ENCODE peak calls at places on chromosomes 4 and X, in four cellular contexts. S, T, I and P are unnamed samples.

GRCh38 chr4:117777721-117778120 is 256.6 kb upstream of the NDST3 start:
- DNase-seq in S (no peak), I (no peak), T (no peak), P (no peak)

GRCh38 chrX:150602743-150603142 is 34.3 kb downstream of the MTM1 start:
- DNase-seq in S (no peak), T (no peak), I (no peak), P (no peak)

GRCh38 chr4:22514001-22514400 is 1.9 kb downstream of the ADGRA3 start:
- DNase-seq in S (no peak), T (no peak), I (no peak), P (no peak)

GRCh38 chr4:11489449-11490083 is 60.9 kb upstream of the HS3ST1 start:
- DNase-seq in I (no peak), S (no peak), T (no peak), P (no peak)

GRCh38 chr4:123640271-123640670 is 243.7 kb downstream of the SPRY1 start:
- DNase-seq in S (no peak), I (no peak), T (no peak), P (no peak)

GRCh38 chr4:51843309-51844156 is 580 bp downstream of the DCUN1D4 start:
- DNase-seq in T (peak; percentile 78), I (peak; percentile 77), S (peak; percentile 87), P (peak; percentile 68)

GRCh38 chr4:16686195-16686594 is 212.2 kb downstream of the LDB2 start:
- DNase-seq in I (no peak), S (no peak), T (no peak), P (no peak)

GRCh38 chr4:119977546-119977945 is 89.1 kb downstream of the MAD2L1 start:
- DNase-seq in T (no peak), I (no peak), S (no peak), P (no peak)

GRCh38 chr4:118911162-118911791 is 22.6 kb downstream of the SYNPO2 start:
- DNase-seq in T (no peak), I (no peak), S (no peak), P (no peak)

GRCh38 chrX:10104958-10105658 is 51.7 kb upstream of the CLCN4 start:
- DNase-seq in T (no peak), I (no peak), S (no peak), P (no peak)

GRCh38 chr4:180028682-180029081 is 2214.5 kb upstream of the TENM3 start:
- DNase-seq in I (no peak), T (peak; percentile 86), S (no peak), P (no peak)

GRCh38 chrX:43717161-43717560 is 61.1 kb downstream of the MAOA start:
- DNase-seq in T (no peak), S (no peak), I (no peak), P (no peak)

GRCh38 chrX:111041018-111041462 is 55.0 kb upstream of the PAK3 start:
- DNase-seq in T (peak; percentile 9), S (no peak), I (no peak), P (no peak)

GRCh38 chr4:82217986-82218715 is 155.6 kb downstream of the HNRNPD start:
- DNase-seq in I (no peak), S (no peak), T (peak; percentile 19), P (no peak)

GRCh38 chr4:185792384-185793146 is 19.4 kb downstream of the SORBS2 start:
- DNase-seq in I (no peak), S (no peak), T (peak; percentile 15), P (no peak)

GRCh38 chr4:108313546-108314339 is 145.0 kb upstream of the LEF1 start:
- DNase-seq in S (no peak), I (no peak), T (no peak), P (no peak)

GRCh38 chr4:40621592-40622512 is 7.8 kb downstream of the RBM47 start:
- DNase-seq in I (peak; percentile 54), S (peak; percentile 16), T (no peak), P (no peak)

GRCh38 chr4:81031389-81032173 is 1.1 kb downstream of the BMP3 start:
- DNase-seq in T (peak; percentile 56), S (no peak), I (peak; percentile 7), P (no peak)

GRCh38 chrX:154313147-154313546 is 17.6 kb downstream of the TKTL1 start:
- DNase-seq in S (no peak), T (no peak), I (no peak), P (no peak)

GRCh38 chr4:54427826-54428225 is 198.7 kb downstream of the PDGFRA start:
- DNase-seq in T (no peak), S (no peak), I (no peak), P (no peak)

GRCh38 chrX:134171661-134172587 is 65.1 kb upstream of the CCDC160 start:
- DNase-seq in T (peak; percentile 69), I (peak; percentile 19), S (no peak), P (peak; percentile 42)

GRCh38 chr4:25313194-25313895 is 771 bp downstream of the ZCCHC4 start:
- DNase-seq in I (no peak), T (peak; percentile 62), S (no peak), P (no peak)

GRCh38 chrX:140712413-140713173 is 3.0 kb downstream of the LINC00632 start:
- DNase-seq in S (no peak), I (peak; percentile 62), T (peak; percentile 76), P (peak; percentile 52)

GRCh38 chr4:103019319-103020124 is at the start of gene SLC9B1:
- DNase-seq in S (peak; percentile 91), I (peak; percentile 98), T (no peak), P (peak; percentile 90)

GRCh38 chr4:140156529-140157171 is 2.7 kb upstream of the MAML3 start:
- DNase-seq in S (no peak), I (no peak), T (no peak), P (no peak)

GRCh38 chrX:26586570-26586969 is 370.6 kb downstream of the MAGEB5 start:
- DNase-seq in S (no peak), I (no peak), T (peak; percentile 20), P (no peak)

GRCh38 chr4:98773638-98774037 is 115.2 kb upstream of the TSPAN5 start:
- DNase-seq in T (no peak), S (no peak), I (no peak), P (no peak)

GRCh38 chr4:76607266-76607799 is 172.3 kb downstream of the SHROOM3 start:
- DNase-seq in T (peak; percentile 50), S (no peak), I (no peak), P (no peak)

GRCh38 chr4:676871-677235 is 2.5 kb downstream of the MYL5 start:
- DNase-seq in I (no peak), T (no peak), S (no peak), P (no peak)

GRCh38 chr4:174119051-174119450 is 164.4 kb downstream of the FBXO8 start:
- DNase-seq in I (no peak), S (no peak), T (no peak), P (no peak)

GRCh38 chr4:174118171-174118570 is 165.3 kb downstream of the FBXO8 start:
- DNase-seq in S (peak; percentile 7), T (no peak), I (no peak), P (no peak)

GRCh38 chr4:174117445-174117844 is 166.0 kb downstream of the FBXO8 start:
- DNase-seq in S (no peak), T (no peak), I (no peak), P (no peak)

GRCh38 chr4:174120446-174121142 is 162.9 kb downstream of the FBXO8 start:
- DNase-seq in S (peak; percentile 59), I (peak; percentile 24), T (peak; percentile 70), P (peak; percentile 38)

GRCh38 chr4:174119818-174120217 is 163.6 kb downstream of the FBXO8 start:
- DNase-seq in T (peak; percentile 6), S (no peak), I (no peak), P (no peak)
- TF ChIP-seq CTCF in T (no peak), S (no peak), I (no peak), P (no peak)

GRCh38 chrX:112368371-112368770 is 285.8 kb upstream of the TRPC5 start:
- DNase-seq in S (peak; percentile 4), I (no peak), T (peak; percentile 48), P (no peak)
- TF ChIP-seq CTCF in S (no peak), I (no peak), T (peak; percentile 75), P (no peak)

DNA sequence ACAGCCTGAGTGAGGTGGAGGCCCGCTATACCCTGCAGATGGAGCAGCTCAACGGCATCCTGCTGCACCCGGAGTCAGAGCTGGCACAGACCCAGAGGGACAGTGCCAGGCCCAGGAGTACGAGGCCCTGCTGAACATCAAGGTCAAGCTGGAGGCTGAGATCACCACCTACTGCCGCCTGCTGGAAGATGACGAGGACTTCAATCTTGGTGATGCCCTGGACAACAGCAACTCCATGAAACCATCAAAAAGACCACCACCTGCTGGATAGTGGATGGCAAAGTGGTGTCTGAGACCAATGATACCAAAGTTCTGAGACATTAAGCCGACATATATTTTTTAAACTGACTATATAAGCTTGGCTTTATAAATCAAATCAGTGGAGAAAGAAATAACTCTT is 73.3 kb upstream of the HHIP start:
- DNase-seq in S (no peak), T (no peak), I (no peak), P (no peak)
- TF ChIP-seq CTCF in S (peak; percentile 61), T (peak; percentile 23), I (no peak), P (no peak)

DNA sequence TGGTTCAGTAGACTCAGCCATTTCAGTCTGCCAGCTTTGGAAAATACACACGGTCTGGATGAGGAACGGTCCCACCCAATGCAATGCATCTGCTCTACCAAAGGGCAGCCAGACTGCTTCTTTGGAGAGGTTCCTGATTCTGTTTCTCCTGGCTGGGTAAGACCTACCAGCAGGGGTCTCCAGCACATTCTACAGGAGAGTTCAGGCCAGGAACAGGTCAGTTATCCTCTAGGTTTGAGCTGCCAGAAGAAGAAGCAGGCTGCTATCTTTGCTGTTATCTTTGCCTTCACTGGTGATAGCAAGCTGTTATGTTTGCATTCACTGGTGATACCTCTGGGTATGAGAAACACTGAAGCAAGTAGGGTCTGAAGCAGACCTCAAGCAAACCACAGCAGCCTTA is 45.5 kb upstream of the PBDC1 start:
- DNase-seq in T (no peak), S (no peak), I (no peak), P (no peak)
- TF ChIP-seq CTCF in T (no peak), S (no peak), I (no peak), P (peak; percentile 13)

DNA sequence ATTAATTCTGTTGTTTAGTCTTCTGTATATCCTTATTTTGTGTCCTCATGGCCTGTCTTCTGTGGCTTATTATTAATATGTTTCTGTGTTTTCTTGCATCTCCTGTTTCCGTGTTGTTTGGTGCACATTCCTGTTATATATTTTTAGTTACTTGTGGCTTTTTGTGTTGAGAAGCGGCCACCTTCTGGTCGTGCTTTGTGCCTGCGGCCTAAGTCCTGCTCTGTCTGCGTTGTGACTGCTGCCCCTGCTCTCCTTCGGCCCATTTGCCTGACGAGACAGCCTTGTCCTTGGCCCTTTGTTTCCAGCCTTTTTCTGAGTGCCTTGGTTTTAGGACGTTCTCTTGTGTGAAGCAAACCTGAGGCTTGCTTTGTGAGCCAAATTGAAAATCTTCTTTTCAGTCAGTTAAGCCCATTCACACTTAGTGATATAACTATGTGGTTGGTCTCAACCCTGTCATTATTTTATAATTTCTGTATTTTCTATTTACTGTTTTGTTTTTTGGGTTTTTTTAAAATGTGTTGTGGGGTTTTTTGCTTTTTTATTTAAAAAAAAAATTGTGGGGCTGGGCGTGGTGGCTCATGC is 43.8 kb downstream of the TNIP2 start:
- DNase-seq in T (peak; percentile 33), I (no peak), S (no peak), P (no peak)
- TF ChIP-seq CTCF in T (peak; percentile 38), I (no peak), S (peak; percentile 19), P (no peak)

GRCh38 chr4:171484681-171485080 is 328.5 kb upstream of the GALNTL6 start:
- DNase-seq in S (no peak), I (no peak), T (no peak), P (no peak)
- TF ChIP-seq CTCF in S (no peak), I (no peak), T (no peak), P (no peak)

GRCh38 chrX:106171293-106171692 is 3.2 kb downstream of the PWWP3B start:
- DNase-seq in S (no peak), I (no peak), T (no peak), P (no peak)

GRCh38 chrX:106168107-106168506 is at the start of gene PWWP3B:
- DNase-seq in S (no peak), T (peak; percentile 71), I (peak; percentile 64), P (peak; percentile 33)

GRCh38 chrX:106170318-106170717 is 2.2 kb downstream of the PWWP3B start:
- DNase-seq in I (no peak), S (no peak), T (no peak), P (no peak)
- TF ChIP-seq CTCF in I (peak; percentile 56), S (no peak), T (peak; percentile 56), P (peak; percentile 61)